ENCODE peak calls at places on chromosome 19, in nine cellular contexts. E, D, H, F, Z, N, Y, P and L are unnamed samples. For H3K4me1, the result is how much of the 10 kb centered on the place peaks cover.

GRCh38 chr19:511101-511841 is 4.0 kb downstream of the TPGS1 start:
- DNase-seq in E (peak), D (peak), H (no peak), F (peak), Z (no peak), N (no peak), Y (no peak), P (peak), L (no peak)

GRCh38 chr19:3340340-3340739 is 26.0 kb upstream of the NFIC start:
- DNase-seq in E (no peak), D (no peak), H (no peak), F (no peak), Z (no peak), N (no peak), Y (no peak), P (no peak), L (no peak)

GRCh38 chr19:43847884-43848283 is 20.8 kb downstream of the ZNF283 start:
- DNase-seq in E (no peak), D (no peak), H (no peak), F (no peak), Z (no peak), N (no peak), Y (no peak), P (no peak), L (no peak)

GRCh38 chr19:16470911-16471811 is 609 bp downstream of the EPS15L1 start:
- DNase-seq in E (no peak), D (no peak), H (no peak), F (no peak), Z (no peak), N (peak), Y (no peak), P (no peak), L (no peak)

GRCh38 chr19:18399008-18399407 is 1.6 kb upstream of the LRRC25 start:
- DNase-seq in E (no peak), D (no peak), H (peak), F (peak), Z (no peak), N (no peak), Y (no peak), P (peak), L (no peak)

GRCh38 chr19:18304496-18305312 is 18.2 kb downstream of the LSM4 start:
- DNase-seq in E (peak), D (no peak), H (no peak), F (peak), Z (peak), N (peak), Y (peak), P (peak), L (peak)

GRCh38 chr19:19782783-19783182 is 38.8 kb downstream of the ZNF506 start:
- DNase-seq in E (no peak), D (no peak), H (no peak), F (no peak), Z (no peak), N (no peak), Y (no peak), P (no peak), L (no peak)

GRCh38 chr19:7597689-7598088 is 2.0 kb downstream of the CAMSAP3 start:
- DNase-seq in E (no peak), D (no peak), H (no peak), F (no peak), Z (no peak), N (no peak), Y (peak), P (peak), L (no peak)

GRCh38 chr19:3276341-3276799 is 51.9 kb downstream of the CELF5 start:
- DNase-seq in E (no peak), D (peak), H (peak), F (peak), Z (peak), N (peak), Y (peak), P (peak), L (no peak)

DNA sequence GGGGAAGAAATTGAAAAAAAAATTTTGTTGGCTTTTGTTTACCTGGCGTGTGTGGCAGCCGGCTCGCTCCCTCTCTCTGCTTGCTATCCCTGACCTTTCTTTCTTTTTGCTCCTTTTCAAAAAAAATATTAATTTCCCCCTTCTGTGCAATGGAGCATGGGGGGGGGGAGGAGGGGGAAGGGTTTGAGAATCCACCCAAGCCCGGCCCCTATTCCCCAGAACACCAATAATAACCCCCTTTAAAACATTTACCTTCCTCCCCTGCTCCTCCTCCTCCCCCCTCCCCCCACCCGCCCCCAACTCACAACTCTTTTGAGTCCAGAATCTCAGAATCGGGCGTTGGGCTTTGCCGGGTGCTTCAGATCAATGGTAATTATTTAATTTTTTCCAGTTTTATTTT is 28.4 kb downstream of the NFIX start:
- DNase-seq in E (no peak), D (no peak), H (no peak), F (no peak), Z (no peak), N (no peak), Y (no peak), P (no peak), L (no peak)
- H3K4me1 ChIP-seq in E (half or more), D (under half), H (under half), F (half or more), Z (under half), N (half or more), Y (half or more), P (half or more), L (half or more)

GRCh38 chr19:52689804-52690394 is 44.9 kb downstream of the ZNF611 start:
- DNase-seq in E (peak), D (no peak), H (peak), F (peak), Z (peak), N (peak), Y (no peak), P (peak), L (peak)
- TF ChIP-seq POLR2A in E (no peak), D (no peak), H (no peak), F (no peak), Z (no peak), N (no peak), Y (no peak), P (no peak), L (no peak)

DNA sequence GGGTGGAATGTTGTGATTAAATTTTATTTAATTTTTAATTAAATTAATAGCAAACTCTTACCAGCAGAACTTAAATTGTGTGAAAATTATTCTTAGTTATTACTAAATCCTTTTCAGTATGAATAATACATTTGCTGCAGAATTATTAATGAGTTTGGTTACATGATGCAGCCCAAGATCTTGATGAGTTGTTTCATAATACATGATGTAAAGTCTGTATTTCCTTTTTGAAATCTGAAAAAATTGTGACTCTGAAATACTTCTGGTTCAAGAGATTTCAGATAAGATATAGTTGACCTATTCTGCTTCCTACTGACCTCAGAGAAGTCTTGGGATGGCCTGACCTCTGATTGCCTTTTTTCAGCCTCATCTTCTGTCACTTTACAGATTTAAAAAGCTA is 11.1 kb downstream of the SAE1 start:
- DNase-seq in E (no peak), D (no peak), H (no peak), F (no peak), Z (no peak), N (no peak), Y (no peak), P (no peak), L (no peak)
- TF ChIP-seq POLR2AphosphoS5 in E (no peak), D (no peak), H (no peak), F (no peak), Z (no peak), N (no peak), Y (no peak), P (no peak), L (no peak)

DNA sequence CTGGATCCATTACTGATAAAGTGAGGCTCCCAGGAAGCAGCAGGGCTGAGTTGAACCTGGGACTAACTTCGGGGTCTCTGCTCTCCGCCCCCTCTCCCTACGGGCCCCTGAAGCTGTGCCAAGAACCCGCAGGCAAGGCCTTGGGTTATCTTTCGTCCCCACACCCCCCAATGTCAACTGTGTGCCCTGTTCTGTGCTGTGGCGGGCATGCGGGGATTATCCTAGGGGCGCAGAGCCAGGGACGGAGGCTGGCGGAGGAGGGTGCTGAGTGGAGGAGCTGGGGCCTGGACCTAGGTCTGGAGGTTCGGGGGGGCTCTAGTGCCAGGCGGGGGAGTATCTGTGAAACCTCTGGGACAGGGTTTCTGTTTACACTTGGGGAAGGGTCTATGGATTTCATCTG is 26.4 kb downstream of the RFX1 start:
- DNase-seq in E (no peak), D (no peak), H (no peak), F (no peak), Z (no peak), N (no peak), Y (no peak), P (no peak), L (no peak)
- H3K4me1 ChIP-seq in E (under half), D (under half), H (under half), F (half or more), Z (under half), N (under half), Y (under half), P (under half), L (under half)